ENCODE peak calls at places on chromosomes 1 and 21, in four cellular contexts. T is IMR-90; J is stimulated activated CD8-positive, alpha-beta memory T cell treated with anti-CD3 and anti-CD28 coated beads, Interleukin-2, amount 100 ng/mL, for 1 hour; H is breast epithelium. K is an unnamed sample.
A peak's percentile ranks its signal among the peaks of the same experiment; 100 is the strongest.

GRCh38 chr21:37181059-37181458 is 86.1 kb downstream of the VPS26C start:
- DNase-seq in T (peak; percentile 47), J (no peak), H (no peak), K (no peak)

GRCh38 chr1:59046730-59047157 is 250.2 kb upstream of the FGGY start:
- DNase-seq in T (peak; percentile 25), J (no peak), H (no peak), K (no peak)

GRCh38 chr1:143720087-143721023 is 251.4 kb downstream of the FAM72C start:
- DNase-seq in T (peak; percentile 11), J (no peak), H (no peak), K (no peak)

GRCh38 chr1:16888806-16889178 is 7.0 kb upstream of the RNU1-2 start:
- DNase-seq in T (no peak), J (no peak), H (no peak), K (no peak)

GRCh38 chr1:78045850-78046778 is at the start of gene GIPC2:
- DNase-seq in T (peak; percentile 18), J (no peak), H (no peak), K (no peak)

GRCh38 chr1:119853155-119853554 is 41.9 kb upstream of the REG4 start:
- DNase-seq in T (no peak), J (no peak), H (no peak), K (no peak)

GRCh38 chr1:192545781-192546521 is 29.6 kb upstream of the RGS1 start:
- DNase-seq in T (no peak), J (no peak), H (no peak), K (no peak)

GRCh38 chr1:35657851-35658250 is 16.5 kb upstream of the PSMB2 start:
- DNase-seq in T (no peak), J (no peak), H (no peak), K (no peak)

GRCh38 chr1:183456826-183457225 is 15.5 kb upstream of the SMG7 start:
- DNase-seq in T (no peak), J (no peak), H (no peak), K (no peak)

GRCh38 chr1:5720484-5720883 is 271.7 kb downstream of the NPHP4 start:
- DNase-seq in T (no peak), J (no peak), H (no peak), K (no peak)

GRCh38 chr1:155168456-155169210 is 4.5 kb downstream of the KRTCAP2 start:
- DNase-seq in T (no peak), J (no peak), H (no peak), K (no peak)

GRCh38 chr1:175734642-175735041 is 8.8 kb downstream of the TNR start:
- DNase-seq in T (no peak), J (no peak), H (no peak), K (peak; percentile 6)

GRCh38 chr1:53600001-53600400 is 139.0 kb downstream of the GLIS1 start:
- DNase-seq in T (no peak), J (no peak), H (no peak), K (no peak)

GRCh38 chr21:35150562-35151226 is 101.6 kb upstream of the RUNX1 start:
- DNase-seq in T (peak; percentile 73), J (no peak), H (no peak), K (no peak)

GRCh38 chr1:212858461-212859265 is 588 bp downstream of the FLVCR1 start:
- DNase-seq in T (peak; percentile 31), J (no peak), H (peak; percentile 20), K (peak; percentile 34)

GRCh38 chr1:156119503-156120209 is 5.1 kb downstream of the LMNA start:
- DNase-seq in T (peak; percentile 76), J (no peak), H (no peak), K (no peak)

GRCh38 chr1:159132271-159132881 is 39.0 kb upstream of the CADM3 start:
- DNase-seq in T (peak; percentile 56), J (peak; percentile 48), H (no peak), K (no peak)

GRCh38 chr21:37758997-37759396 is 157.3 kb downstream of the KCNJ6 start:
- DNase-seq in T (peak; percentile 62), J (no peak), H (no peak), K (no peak)

GRCh38 chr1:53153752-53154151 is 11.3 kb upstream of the SLC1A7 start:
- DNase-seq in T (no peak), J (no peak), H (no peak), K (no peak)

GRCh38 chr1:200423235-200423634 is 13.4 kb upstream of the ZNF281 start:
- DNase-seq in T (no peak), J (no peak), H (no peak), K (no peak)

GRCh38 chr1:117633068-117633345 is 27.2 kb downstream of the TENT5C start:
- DNase-seq in T (no peak), J (no peak), H (no peak), K (no peak)

GRCh38 chr1:236893626-236894545 is 98.8 kb downstream of the MTR start:
- DNase-seq in T (peak; percentile 66), J (no peak), H (no peak), K (no peak)

GRCh38 chr21:42474043-42474831 is 21.8 kb downstream of the RSPH1 start:
- DNase-seq in T (no peak), J (no peak), H (peak; percentile 35), K (peak; percentile 50)

GRCh38 chr1:192986110-192986747 is 72.9 kb downstream of the UCHL5 start:
- DNase-seq in T (peak; percentile 84), J (no peak), H (no peak), K (no peak)

GRCh38 chr1:35210306-35211112 is 17.6 kb upstream of the SFPQ start:
- DNase-seq in T (no peak), J (no peak), H (no peak), K (no peak)

GRCh38 chr1:212294983-212295382 is 9.8 kb downstream of the PPP2R5A start:
- DNase-seq in T (no peak), J (no peak), H (no peak), K (no peak)

GRCh38 chr21:34642211-34643075 is 26.4 kb upstream of the CLIC6 start:
- DNase-seq in T (peak; percentile 18), J (no peak), H (no peak), K (no peak)

GRCh38 chr21:43916691-43917514 is 51.9 kb downstream of the AGPAT3 start:
- DNase-seq in T (peak; percentile 21), J (peak; percentile 52), H (no peak), K (no peak)

GRCh38 chr1:43506233-43506632 is 24.4 kb upstream of the PTPRF start:
- DNase-seq in T (no peak), J (no peak), H (no peak), K (no peak)

GRCh38 chr1:158145173-158145719 is 35.4 kb upstream of the CD1D start:
- DNase-seq in T (peak; percentile 57), J (no peak), H (peak; percentile 65), K (no peak)

GRCh38 chr1:66542811-66543767 is 9.1 kb downstream of the SGIP1 start:
- DNase-seq in T (peak; percentile 95), J (no peak), H (peak; percentile 88), K (peak; percentile 59)

K was measured in nucleus accumbens.